ENCODE peak calls at places on chromosome 13, in six cellular contexts. X is HFF-Myc, O is astrocyte of the spinal cord, W is omental fat pad, S is fibroblast of mammary gland, M is prostate gland. U is an unnamed sample.

GRCh38 chr13:65911546-65912193 is 1318.5 kb downstream of the PCDH9 start:
- DNase-seq in X (no peak), O (no peak), W (no peak), S (no peak), M (no peak), U (no peak)

GRCh38 chr13:46195017-46195416 is 13.0 kb upstream of the LCP1 start:
- DNase-seq in X (no peak), O (no peak), W (no peak), S (no peak), M (no peak), U (no peak)

GRCh38 chr13:46160474-46161066 is 21.4 kb downstream of the LCP1 start:
- DNase-seq in X (no peak), O (peak; percentile 58), W (no peak), S (peak; percentile 60), M (no peak), U (peak; percentile 39)

GRCh38 chr13:42478531-42479156 is 95.3 kb upstream of the TNFSF11 start:
- DNase-seq in X (no peak), O (peak; percentile 66), W (no peak), S (peak; percentile 53), M (no peak), U (peak; percentile 28)

GRCh38 chr13:113862766-113863510 is 938 bp downstream of the GAS6 start:
- DNase-seq in X (no peak), O (peak; percentile 32), W (peak; percentile 29), S (no peak), M (no peak), U (no peak)

GRCh38 chr13:27619711-27620376 is 485 bp downstream of the LNX2 start:
- DNase-seq in X (no peak), O (peak; percentile 40), W (no peak), S (peak; percentile 30), M (peak; percentile 30), U (peak; percentile 39)

GRCh38 chr13:45861352-45861751 is 9.8 kb upstream of the SIAH3 start:
- DNase-seq in X (no peak), O (peak; percentile 53), W (no peak), S (peak; percentile 18), M (no peak), U (no peak)

GRCh38 chr13:75685239-75685697 is 49.1 kb downstream of the LMO7 start:
- DNase-seq in X (peak; percentile 64), O (peak; percentile 83), W (no peak), S (peak; percentile 85), M (peak; percentile 44), U (peak; percentile 92)

GRCh38 chr13:111287201-111287600 is 33.2 kb upstream of the TEX29 start:
- DNase-seq in X (no peak), O (no peak), W (no peak), S (no peak), M (no peak), U (no peak)

GRCh38 chr13:44299142-44299541 is 74.5 kb upstream of the SERP2 start:
- DNase-seq in X (no peak), O (no peak), W (no peak), S (peak; percentile 64), M (no peak), U (no peak)

GRCh38 chr13:84121456-84121855 is 239.2 kb upstream of the SLITRK1 start:
- DNase-seq in X (no peak), O (peak; percentile 21), W (no peak), S (no peak), M (peak; percentile 5), U (peak; percentile 36)

GRCh38 chr13:59522652-59523051 is 641.1 kb downstream of the DIAPH3 start:
- DNase-seq in X (no peak), O (no peak), W (no peak), S (no peak), M (no peak), U (no peak)

GRCh38 chr13:61111529-61111928 is 304.1 kb downstream of the PCDH20 start:
- DNase-seq in X (no peak), O (no peak), W (no peak), S (no peak), M (no peak), U (no peak)

GRCh38 chr13:113729329-113730019 is 29.6 kb upstream of the TMEM255B start:
- DNase-seq in X (no peak), O (no peak), W (no peak), S (peak; percentile 32), M (no peak), U (peak; percentile 7)

GRCh38 chr13:19634129-19634740 is 776 bp downstream of the MPHOSPH8 start:
- DNase-seq in X (no peak), O (peak; percentile 51), W (no peak), S (peak; percentile 45), M (peak; percentile 32), U (peak; percentile 43)

GRCh38 chr13:112733661-112734379 is 44.0 kb downstream of the ATP11A start:
- DNase-seq in X (no peak), O (no peak), W (no peak), S (no peak), M (no peak), U (no peak)

GRCh38 chr13:114054830-114055439 is 77.5 kb downstream of the RASA3 start:
- DNase-seq in X (no peak), O (no peak), W (no peak), S (no peak), M (no peak), U (no peak)

GRCh38 chr13:90447735-90448103 is 899.8 kb upstream of the MIR17HG start:
- DNase-seq in X (peak; percentile 37), O (peak; percentile 81), W (no peak), S (peak; percentile 69), M (no peak), U (peak; percentile 61)

GRCh38 chr13:99802416-99802815 is 169.2 kb downstream of the ZIC5 start:
- DNase-seq in X (no peak), O (no peak), W (no peak), S (no peak), M (no peak), U (no peak)

GRCh38 chr13:98504029-98504351 is 72.9 kb downstream of the STK24 start:
- DNase-seq in X (no peak), O (peak; percentile 38), W (no peak), S (no peak), M (no peak), U (no peak)

GRCh38 chr13:45873491-45874360 is 22.2 kb upstream of the SIAH3 start:
- DNase-seq in X (no peak), O (peak; percentile 26), W (no peak), S (peak; percentile 15), M (no peak), U (no peak)

GRCh38 chr13:68185767-68186166 is 955.6 kb upstream of the PCDH9 start:
- DNase-seq in X (no peak), O (peak; percentile 8), W (no peak), S (peak; percentile 5), M (no peak), U (no peak)

GRCh38 chr13:23796546-23796945 is 92.7 kb downstream of the MIPEP start:
- DNase-seq in X (no peak), O (no peak), W (no peak), S (no peak), M (no peak), U (no peak)